ENCODE peak calls at places on chromosome 22, in nine cellular contexts. L, H, N, Z, O, F, I, K and C are unnamed samples.
A peak's percentile ranks its signal among the peaks of the same experiment; 100 is the strongest.

GRCh38 chr22:18088825-18089568 is 11.2 kb downstream of the PEX26 start:
- DNase-seq in L (no peak), H (peak; percentile 95), N (no peak), Z (no peak), O (no peak), F (no peak), I (no peak), K (no peak), C (peak; percentile 20)

GRCh38 chr22:29524440-29525191 is 28.9 kb downstream of the THOC5 start:
- DNase-seq in L (no peak), H (peak; percentile 46), N (no peak), Z (no peak), O (peak; percentile 63), F (peak; percentile 26), I (no peak), K (peak; percentile 75), C (no peak)

GRCh38 chr22:36220457-36220921 is 18.8 kb downstream of the APOL2 start:
- DNase-seq in L (peak; percentile 63), H (no peak), N (no peak), Z (peak; percentile 59), O (peak; percentile 48), F (peak; percentile 45), I (no peak), K (no peak), C (no peak)

GRCh38 chr22:19522190-19522880 is 1.9 kb downstream of the CLDN5 start:
- DNase-seq in L (no peak), H (no peak), N (no peak), Z (peak; percentile 69), O (no peak), F (no peak), I (no peak), K (no peak), C (no peak)

GRCh38 chr22:41521166-41521565 is 23.1 kb downstream of the POLR3H start:
- DNase-seq in L (no peak), H (no peak), N (no peak), Z (no peak), O (no peak), F (no peak), I (no peak), K (no peak), C (no peak)

GRCh38 chr22:36433318-36434231 is 45.8 kb upstream of the MYH9 start:
- DNase-seq in L (no peak), H (no peak), N (no peak), Z (no peak), O (peak; percentile 55), F (no peak), I (peak; percentile 68), K (no peak), C (peak; percentile 96)

GRCh38 chr22:36528795-36529718 is at the start of gene EIF3D:
- DNase-seq in L (peak; percentile 99), H (peak; percentile 100), N (peak; percentile 100), Z (peak; percentile 99), O (peak; percentile 99), F (peak; percentile 99), I (peak; percentile 99), K (peak; percentile 100), C (peak; percentile 99)

GRCh38 chr22:23207786-23208325 is 27.5 kb downstream of the BCR start:
- DNase-seq in L (no peak), H (peak; percentile 20), N (no peak), Z (no peak), O (no peak), F (no peak), I (no peak), K (peak; percentile 72), C (no peak)

GRCh38 chr22:32802291-32802826 is 854 bp downstream of the TIMP3 start:
- DNase-seq in L (no peak), H (no peak), N (no peak), Z (no peak), O (no peak), F (no peak), I (no peak), K (no peak), C (no peak)

DNA sequence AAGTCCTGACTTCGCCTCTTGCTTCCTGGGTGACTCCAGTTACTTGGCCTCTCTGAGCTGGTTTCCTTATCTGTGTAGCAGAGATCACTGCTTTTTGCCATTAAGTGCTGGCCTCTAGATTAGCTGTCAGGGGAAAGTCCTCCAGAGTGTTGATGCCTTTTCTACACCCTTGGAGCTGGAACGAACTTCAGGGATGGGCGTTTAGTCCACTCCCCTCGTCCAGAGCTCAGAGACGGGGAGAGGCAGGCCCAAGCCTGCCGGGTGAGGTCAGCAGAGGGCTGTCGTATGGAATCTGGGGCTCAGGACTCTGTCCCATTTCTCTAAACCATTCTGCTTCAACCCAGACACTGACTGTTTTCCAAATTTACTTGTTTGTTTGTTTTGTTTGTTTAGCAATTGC is 75.0 kb downstream of the KIAA1671 start:
- DNase-seq in L (no peak), H (no peak), N (no peak), Z (no peak), O (no peak), F (peak; percentile 40), I (no peak), K (no peak), C (no peak)
- TF ChIP-seq CTCF in L (no peak), H (no peak), N (no peak), Z (no peak), O (no peak), F (no peak), I (no peak), K (no peak), C (no peak)

GRCh38 chr22:46363611-46364321 is 28.3 kb downstream of the TRMU start:
- DNase-seq in L (no peak), H (no peak), N (no peak), Z (peak; percentile 23), O (no peak), F (no peak), I (peak; percentile 44), K (peak; percentile 60), C (peak; percentile 69)

GRCh38 chr22:46361861-46362220 is 26.3 kb downstream of the TRMU start:
- DNase-seq in L (no peak), H (no peak), N (no peak), Z (no peak), O (no peak), F (no peak), I (peak; percentile 18), K (no peak), C (no peak)

GRCh38 chr22:46360891-46361290 is 25.4 kb downstream of the TRMU start:
- DNase-seq in L (no peak), H (no peak), N (no peak), Z (no peak), O (no peak), F (no peak), I (peak; percentile 30), K (peak; percentile 42), C (no peak)

GRCh38 chr22:46362934-46363515 is 27.5 kb downstream of the TRMU start:
- DNase-seq in L (no peak), H (no peak), N (no peak), Z (peak; percentile 24), O (no peak), F (no peak), I (peak; percentile 38), K (peak; percentile 50), C (no peak)

DNA sequence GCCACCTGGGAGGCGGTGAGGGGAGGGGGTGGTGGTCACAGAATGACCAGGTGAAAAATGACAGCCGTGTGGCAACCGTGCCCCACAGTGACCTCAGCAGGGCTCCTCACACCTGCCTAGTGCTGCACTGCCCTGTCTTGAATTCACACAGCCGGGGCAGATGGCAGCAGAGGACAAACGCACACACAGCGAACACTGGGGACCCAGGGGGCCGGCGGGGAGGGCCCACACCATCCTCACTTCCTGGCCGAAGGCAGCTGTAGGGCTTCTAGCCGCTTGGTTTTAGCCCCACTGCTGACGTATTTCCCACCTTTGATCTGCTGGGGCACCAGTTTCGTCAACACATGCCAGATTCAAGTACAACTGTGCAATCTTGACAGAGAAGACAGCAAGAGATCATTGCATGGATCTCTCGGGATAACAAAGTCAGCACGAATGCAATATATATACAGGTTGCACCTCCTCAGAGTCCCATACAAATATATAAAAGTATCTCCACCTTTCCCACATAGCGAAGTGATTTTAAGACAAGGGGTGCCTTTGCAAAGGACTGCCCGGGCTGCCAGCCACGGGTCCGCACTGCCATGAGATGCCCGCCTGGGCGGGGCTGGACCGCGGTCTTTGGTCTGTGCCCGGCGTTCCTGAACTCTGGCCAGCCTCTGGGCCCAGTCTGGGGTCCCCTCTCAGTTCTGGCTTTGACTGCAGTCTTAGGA is 26.9 kb downstream of the TRMU start:
- DNase-seq in L (no peak), H (peak; percentile 62), N (no peak), Z (no peak), O (no peak), F (no peak), I (peak; percentile 40), K (peak; percentile 70), C (peak; percentile 29)
- TF ChIP-seq CTCF in L (no peak), H (no peak), N (no peak), Z (no peak), O (no peak), F (no peak), I (no peak), K (no peak), C (no peak)

GRCh38 chr22:48660795-48661740 is 1166.6 kb downstream of the BRD1 start:
- DNase-seq in L (no peak), H (no peak), N (no peak), Z (no peak), O (no peak), F (no peak), I (no peak), K (no peak), C (no peak)

GRCh38 chr22:48658246-48658645 is 1169.4 kb downstream of the BRD1 start:
- DNase-seq in L (no peak), H (no peak), N (no peak), Z (no peak), O (no peak), F (no peak), I (no peak), K (no peak), C (no peak)

GRCh38 chr22:48660104-48660794 is 1167.4 kb downstream of the BRD1 start:
- DNase-seq in L (no peak), H (no peak), N (no peak), Z (no peak), O (no peak), F (no peak), I (no peak), K (no peak), C (no peak)

GRCh38 chr22:48658871-48659270 is 1168.8 kb downstream of the BRD1 start:
- DNase-seq in L (no peak), H (no peak), N (no peak), Z (no peak), O (no peak), F (no peak), I (no peak), K (no peak), C (no peak)

GRCh38 chr22:48659393-48659792 is 1168.3 kb downstream of the BRD1 start:
- DNase-seq in L (no peak), H (no peak), N (no peak), Z (no peak), O (no peak), F (no peak), I (no peak), K (no peak), C (no peak)
- TF ChIP-seq CTCF in L (no peak), H (no peak), N (no peak), Z (no peak), O (no peak), F (no peak), I (no peak), K (no peak), C (no peak)

DNA sequence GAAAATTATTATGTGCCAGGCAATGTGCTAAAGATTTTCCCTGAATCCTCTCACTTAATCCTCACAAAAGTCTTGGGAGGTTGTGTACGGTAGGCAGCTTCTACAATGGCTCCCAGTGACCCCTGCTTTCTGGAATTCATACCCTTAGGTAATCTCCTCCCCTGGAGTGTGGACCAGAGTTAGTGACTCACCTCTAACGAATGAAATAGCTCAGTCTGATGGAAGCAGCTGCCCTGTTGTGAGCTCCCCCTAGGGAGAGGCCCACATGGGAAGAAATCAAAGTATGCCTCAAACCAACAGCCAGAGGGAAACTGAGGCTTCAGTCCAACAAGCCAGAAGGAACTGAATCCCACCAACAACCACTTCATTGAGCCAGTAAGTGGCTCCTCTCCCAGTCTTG is 99.0 kb upstream of the ISX start:
- DNase-seq in L (no peak), H (no peak), N (no peak), Z (no peak), O (no peak), F (no peak), I (no peak), K (no peak), C (no peak)
- TF ChIP-seq CTCF in L (no peak), H (no peak), N (no peak), Z (no peak), O (no peak), F (no peak), I (no peak), K (no peak), C (no peak)